ENCODE peak calls at places on chromosome 16, in five cellular contexts. H is Calu3; O is GM10248; K is prostate gland; Q is CD8-positive, alpha-beta T cell. C is an unnamed sample.

GRCh38 chr16:86396318-86396882 is 113.9 kb upstream of the FOXF1 start:
- DNase-seq in K (no peak), H (no peak), O (no peak), Q (no peak), C (no peak)

GRCh38 chr16:85077576-85078125 is 34.6 kb downstream of the CIBAR2 start:
- DNase-seq in O (no peak), K (no peak), Q (no peak), H (no peak), C (no peak)

GRCh38 chr16:71430744-71431143 is 11.1 kb downstream of the TLE7 start:
- DNase-seq in H (no peak), Q (no peak), K (no peak), O (no peak), C (no peak)

GRCh38 chr16:69865701-69866100 is 85.4 kb upstream of the CLEC18A start:
- DNase-seq in O (no peak), Q (no peak), H (peak; percentile 35), K (no peak), C (no peak)

GRCh38 chr16:85625053-85625452 is 11.9 kb downstream of the GSE1 start:
- DNase-seq in Q (no peak), H (no peak), K (no peak), O (no peak), C (no peak)

GRCh38 chr16:23229714-23230113 is 47.2 kb downstream of the SCNN1G start:
- DNase-seq in O (no peak), Q (no peak), H (no peak), K (no peak), C (no peak)

GRCh38 chr16:65776639-65777183 is 589.8 kb upstream of the CDH5 start:
- DNase-seq in Q (no peak), H (no peak), K (no peak), O (no peak), C (no peak)

GRCh38 chr16:56769674-56770073 is 39.7 kb downstream of the NUP93 start:
- DNase-seq in Q (no peak), O (no peak), K (no peak), H (no peak), C (no peak)

GRCh38 chr16:54194008-54194731 is 92.4 kb downstream of the IRX3 start:
- DNase-seq in Q (no peak), K (peak; percentile 76), H (no peak), O (no peak), C (no peak)

GRCh38 chr16:3060339-3061127 is 4.9 kb upstream of the IL32 start:
- DNase-seq in H (no peak), Q (no peak), O (no peak), K (no peak), C (no peak)

GRCh38 chr16:73916839-73917594 is 379.6 kb upstream of the PSMD7 start:
- DNase-seq in O (no peak), Q (no peak), K (no peak), H (no peak), C (no peak)

GRCh38 chr16:19578378-19578851 is 22.9 kb downstream of the VPS35L start:
- DNase-seq in Q (no peak), H (no peak), K (no peak), O (no peak), C (no peak)

GRCh38 chr16:17416461-17417221 is 54.1 kb downstream of the XYLT1 start:
- DNase-seq in H (no peak), K (no peak), O (peak; percentile 89), Q (peak; percentile 41), C (peak; percentile 86)

GRCh38 chr16:54203851-54204505 is 82.6 kb downstream of the IRX3 start:
- DNase-seq in O (no peak), Q (no peak), H (no peak), K (no peak), C (no peak)

GRCh38 chr16:82792704-82793103 is 165.9 kb downstream of the CDH13 start:
- DNase-seq in H (no peak), O (no peak), Q (no peak), K (no peak), C (no peak)

GRCh38 chr16:84312783-84313382 is 18.2 kb downstream of the WFDC1 start:
- DNase-seq in Q (no peak), H (peak; percentile 73), O (no peak), K (peak; percentile 40), C (no peak)

GRCh38 chr16:54487933-54488332 is 201.3 kb upstream of the IRX3 start:
- DNase-seq in O (no peak), K (no peak), H (no peak), Q (no peak), C (no peak)

GRCh38 chr16:68267612-68268405 is 3.5 kb downstream of the SLC7A6 start:
- DNase-seq in O (no peak), Q (no peak), H (no peak), K (no peak), C (no peak)

GRCh38 chr16:65343556-65343955 is 221.7 kb upstream of the CDH11 start:
- DNase-seq in K (no peak), H (no peak), O (no peak), Q (no peak), C (no peak)

GRCh38 chr16:84332975-84333684 is 35.2 kb upstream of the ATP2C2 start:
- DNase-seq in Q (no peak), O (no peak), K (no peak), H (no peak), C (peak; percentile 21)

GRCh38 chr16:78002915-78003538 is 19.3 kb upstream of the CLEC3A start:
- DNase-seq in H (peak; percentile 86), O (peak; percentile 80), K (peak; percentile 64), Q (peak; percentile 51), C (peak; percentile 54)

GRCh38 chr16:86026916-86027315 is 128.0 kb downstream of the IRF8 start:
- DNase-seq in K (no peak), Q (no peak), H (no peak), O (no peak), C (no peak)

GRCh38 chr16:54176376-54176901 is 110.1 kb downstream of the IRX3 start:
- DNase-seq in Q (no peak), O (no peak), H (no peak), K (no peak), C (no peak)

GRCh38 chr16:23807028-23807427 is 28.8 kb upstream of the PRKCB start:
- DNase-seq in K (no peak), Q (no peak), O (no peak), H (no peak), C (peak; percentile 71)

GRCh38 chr16:59067207-59067606 is 333.1 kb upstream of the GOT2 start:
- DNase-seq in K (no peak), Q (no peak), O (no peak), H (no peak), C (no peak)

GRCh38 chr16:11024333-11025053 is 80.1 kb downstream of the CLEC16A start:
- DNase-seq in H (peak; percentile 69), Q (no peak), O (no peak), K (no peak), C (no peak)

GRCh38 chr16:53991181-53992056 is 287.5 kb downstream of the FTO start:
- DNase-seq in H (peak; percentile 13), K (peak; percentile 51), O (no peak), Q (no peak), C (no peak)

DNA sequence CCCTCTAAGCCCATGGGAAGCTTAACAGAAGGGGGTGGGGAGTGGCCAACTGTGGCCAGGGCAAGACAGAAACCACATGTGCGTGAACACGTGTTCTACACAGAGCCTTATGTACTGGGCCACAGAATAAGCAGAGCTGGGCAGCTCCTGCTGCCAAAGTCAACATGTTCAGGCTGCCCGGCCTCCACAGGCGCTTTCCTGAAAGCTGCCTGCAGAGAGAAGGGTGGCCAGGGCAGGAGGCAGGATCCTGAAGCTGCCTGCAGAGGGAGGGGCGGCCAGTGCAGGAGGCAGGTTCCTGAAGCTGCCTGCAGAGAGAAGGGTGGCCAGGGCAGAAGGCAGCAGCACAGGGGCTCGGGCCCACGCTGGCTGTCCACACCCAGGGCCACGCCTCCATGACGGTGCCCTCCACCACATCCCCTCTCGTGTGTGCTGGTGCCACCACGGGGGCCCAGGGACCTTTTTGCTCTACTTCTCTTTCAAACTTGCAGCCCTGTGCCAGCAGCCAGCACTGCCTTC is 79.5 kb downstream of the ANKRD11 start:
- DNase-seq in H (peak; percentile 43), Q (peak; percentile 35), K (peak; percentile 91), O (no peak), C (no peak)
- TF ChIP-seq CTCF in H (no peak), Q (no peak), K (peak; percentile 13), O (no peak), C (no peak)

GRCh38 chr16:9039208-9039607 is 52.2 kb upstream of the HAPSTR1 start:
- DNase-seq in K (no peak), Q (no peak), H (no peak), O (no peak), C (no peak)

GRCh38 chr16:9034056-9034455 is 57.4 kb upstream of the HAPSTR1 start:
- DNase-seq in Q (no peak), O (no peak), H (no peak), K (no peak), C (no peak)

GRCh38 chr16:9035986-9036385 is 55.5 kb upstream of the HAPSTR1 start:
- DNase-seq in H (no peak), Q (no peak), O (no peak), K (no peak), C (no peak)

DNA sequence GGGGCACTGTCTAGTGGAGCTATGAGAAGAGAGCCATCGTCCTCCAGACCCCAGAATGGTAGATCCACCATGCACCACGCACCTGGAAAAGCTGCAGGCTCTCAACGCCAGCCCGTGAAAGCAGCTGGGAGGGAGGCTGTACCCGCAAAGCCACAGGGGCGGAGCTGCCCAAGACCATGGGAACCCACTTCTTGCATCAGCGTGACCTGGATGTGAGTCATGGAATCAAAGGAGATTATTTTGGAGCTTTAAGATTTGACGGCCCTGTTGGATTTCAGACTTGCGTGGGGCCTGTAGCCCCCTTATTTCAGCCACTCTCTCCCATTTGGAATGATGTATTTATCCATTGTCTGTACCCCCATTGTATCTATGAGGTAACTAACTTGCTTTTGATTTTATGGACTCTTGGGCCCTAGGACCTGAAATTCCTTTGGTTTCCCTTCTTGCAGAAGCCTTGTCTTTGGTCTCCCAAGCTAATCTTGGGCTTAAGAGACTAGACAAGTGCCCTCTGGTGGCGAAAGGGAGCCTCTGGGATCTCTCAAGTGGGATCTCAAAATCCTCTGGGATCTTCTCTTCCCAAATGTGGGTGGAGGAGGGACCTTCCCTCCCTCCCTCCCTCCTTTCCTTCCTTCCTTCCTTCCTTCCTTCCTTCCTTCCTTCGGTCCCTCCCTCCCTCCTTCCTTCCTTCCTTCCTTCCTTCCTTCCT is 58.2 kb upstream of the HAPSTR1 start:
- DNase-seq in H (peak; percentile 54), K (peak; percentile 18), O (peak; percentile 38), Q (no peak), C (no peak)
- TF ChIP-seq CTCF in H (peak; percentile 52), K (peak; percentile 13), O (peak; percentile 50), Q (no peak), C (peak; percentile 50)

DNA sequence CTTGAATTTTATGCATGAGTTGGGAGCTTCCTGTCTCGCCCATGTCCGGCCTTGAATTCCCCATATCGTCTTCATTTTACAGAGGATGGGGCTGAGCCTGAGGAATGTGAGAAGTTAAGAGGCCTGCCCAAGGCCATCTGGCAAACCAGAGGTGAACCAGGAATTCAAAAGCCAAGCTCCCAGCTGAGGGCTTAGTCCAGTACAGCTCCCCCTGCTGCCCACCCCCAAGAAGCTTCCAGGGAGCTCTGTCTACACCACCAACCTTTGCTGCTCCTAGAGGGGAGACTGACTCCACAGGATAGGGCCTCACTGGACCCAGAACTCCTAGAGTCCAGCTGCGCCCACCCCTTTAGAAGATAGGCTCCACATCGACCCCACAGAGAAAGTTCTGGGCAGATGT is 20.7 kb upstream of the C16orf78 start:
- DNase-seq in K (no peak), O (no peak), H (peak; percentile 20), Q (no peak), C (no peak)
- TF ChIP-seq CTCF in K (no peak), O (no peak), H (no peak), Q (no peak), C (no peak)

GRCh38 chr16:30166202-30166902 is 17.1 kb upstream of the CORO1A start:
- DNase-seq in O (peak; percentile 81), Q (no peak), K (no peak), H (no peak), C (peak; percentile 70)
- TF ChIP-seq CTCF in O (no peak), Q (no peak), K (no peak), H (no peak), C (no peak)

C was measured in CD14-positive monocyte.